ENCODE peak calls at places on chromosomes 6 and 20, in six cellular contexts. P is Caki2; X is activated T-cell treated with anti-CD3 and anti-CD28 coated beads, Interleukin-2, amount 50 U/mL, for 72 hours; S is GM04503; Y is stimulated activated CD4-positive, alpha-beta T cell treated with anti-CD3 and anti-CD28 coated beads, Interleukin-4, amount 100 ng/mL, for 24 hours; D is mucosa of descending colon. E is an unnamed sample.
A peak's percentile ranks its signal among the peaks of the same experiment; 100 is the strongest.

GRCh38 chr20:32743237-32744112 is at the start of gene COMMD7:
- DNase-seq in D (peak; percentile 75), X (peak; percentile 84), P (peak; percentile 85), S (no peak), Y (peak; percentile 65), E (peak; percentile 79)

GRCh38 chr6:89690944-89691324 is 52.4 kb upstream of the LYRM2 start:
- DNase-seq in S (no peak), Y (no peak), P (no peak), X (no peak), D (no peak), E (no peak)

GRCh38 chr6:112939543-112939942 is 592.4 kb downstream of the RFPL4B start:
- DNase-seq in X (no peak), D (no peak), S (no peak), P (peak; percentile 39), Y (no peak), E (no peak)

GRCh38 chr6:159790947-159791598 is 806 bp downstream of the MRPL18 start:
- DNase-seq in S (no peak), Y (peak; percentile 22), P (no peak), D (peak; percentile 58), X (no peak), E (no peak)

GRCh38 chr6:151254451-151255081 is 14.8 kb downstream of the AKAP12 start:
- DNase-seq in S (peak; percentile 29), P (peak; percentile 28), Y (no peak), X (no peak), D (no peak), E (no peak)

GRCh38 chr20:24977797-24978196 is 14.8 kb downstream of the APMAP start:
- DNase-seq in S (no peak), D (no peak), X (no peak), Y (no peak), P (no peak), E (no peak)

GRCh38 chr20:17647391-17648305 is 34.4 kb downstream of the RRBP1 start:
- DNase-seq in X (no peak), P (no peak), Y (no peak), S (no peak), D (peak; percentile 37), E (no peak)

GRCh38 chr6:138977242-138977641 is 10.8 kb downstream of the REPS1 start:
- DNase-seq in S (no peak), P (no peak), D (no peak), Y (no peak), X (no peak), E (no peak)

GRCh38 chr6:136718486-136718885 is 73.8 kb downstream of the MAP3K5 start:
- DNase-seq in X (no peak), Y (no peak), P (no peak), S (no peak), D (no peak), E (no peak)

GRCh38 chr6:109690373-109690739 is 646 bp downstream of the AK9 start:
- DNase-seq in P (no peak), Y (peak; percentile 68), D (peak; percentile 88), S (no peak), X (peak; percentile 77), E (peak; percentile 69)

GRCh38 chr6:45054610-45055009 is 273.5 kb upstream of the RUNX2 start:
- DNase-seq in S (no peak), Y (no peak), D (no peak), P (no peak), X (no peak), E (no peak)

GRCh38 chr20:10137533-10137932 is 81.1 kb upstream of the SNAP25 start:
- DNase-seq in S (no peak), Y (no peak), X (no peak), P (no peak), D (no peak), E (no peak)

GRCh38 chr6:34656378-34657036 is 40.1 kb downstream of the ILRUN start:
- DNase-seq in D (no peak), Y (peak; percentile 53), S (peak; percentile 55), X (peak; percentile 33), P (no peak), E (no peak)

GRCh38 chr6:56357616-56358373 is 110.4 kb upstream of the COL21A1 start:
- DNase-seq in D (no peak), S (no peak), P (no peak), Y (no peak), X (no peak), E (no peak)

GRCh38 chr20:19070681-19071441 is 141.6 kb upstream of the SLC24A3 start:
- DNase-seq in S (no peak), Y (no peak), P (no peak), D (no peak), X (no peak), E (no peak)

GRCh38 chr6:116101298-116101718 is 655 bp downstream of the NT5DC1 start:
- DNase-seq in X (no peak), Y (no peak), D (no peak), S (no peak), P (no peak), E (no peak)

GRCh38 chr20:4856022-4856755 is 134.5 kb downstream of the PRND start:
- DNase-seq in P (no peak), Y (no peak), S (no peak), D (no peak), X (no peak), E (no peak)

GRCh38 chr6:148221580-148221979 is 121.1 kb upstream of the SASH1 start:
- DNase-seq in S (no peak), D (no peak), Y (no peak), P (peak; percentile 38), X (no peak), E (no peak)

GRCh38 chr20:61912665-61913422 is 152.8 kb downstream of the TAF4 start:
- DNase-seq in Y (no peak), X (no peak), P (no peak), S (no peak), D (peak; percentile 31), E (no peak)

GRCh38 chr6:97068211-97068610 is 143.7 kb downstream of the KLHL32 start:
- DNase-seq in D (no peak), P (no peak), Y (peak; percentile 15), S (no peak), X (peak; percentile 38), E (peak; percentile 22)

GRCh38 chr6:101303474-101303873 is 90.0 kb upstream of the GRIK2 start:
- DNase-seq in P (no peak), Y (no peak), X (no peak), D (no peak), S (no peak), E (no peak)

E was measured in nephron progenitor cell.